ENCODE peak calls at places on chromosomes 13 and 19, in eight cellular contexts. G is CD4-positive, alpha-beta T cell; P is T1000; O is colonic mucosa; R is BJ; D is mucosa of gallbladder; U is activated CD4-positive, alpha-beta T cell treated with anti-CD3 and anti-CD28 coated beads, Interleukin-2, amount 50 U/mL, for 24 hours; Z is GM13977. V is an unnamed sample.

GRCh38 chr19:31337007-31337914 is 12.0 kb downstream of the TSHZ3 start:
- DNase-seq in G (no peak), P (no peak), O (no peak), R (no peak), D (no peak), U (no peak), Z (no peak), V (no peak)

GRCh38 chr19:46784262-46785053 is 3.9 kb downstream of the SLC1A5 start:
- DNase-seq in G (no peak), P (peak; percentile 76), O (peak; percentile 92), R (peak; percentile 71), D (peak; percentile 77), U (peak; percentile 49), Z (peak; percentile 78), V (peak; percentile 91)

GRCh38 chr13:76764429-76764828 is 121.8 kb downstream of the KCTD12 start:
- DNase-seq in G (no peak), P (no peak), O (peak; percentile 36), R (no peak), D (peak; percentile 18), U (no peak), Z (no peak), V (peak; percentile 81)

GRCh38 chr13:86554066-86554465 is 754.8 kb upstream of the SLITRK6 start:
- DNase-seq in G (no peak), P (no peak), O (no peak), R (no peak), D (no peak), U (no peak), Z (no peak), V (no peak)

GRCh38 chr13:36343766-36344165 is 2.4 kb downstream of the SPART start:
- DNase-seq in G (no peak), P (no peak), O (no peak), R (no peak), D (no peak), U (no peak), Z (no peak), V (no peak)

GRCh38 chr19:36214388-36215275 is at the start of the genes ZNF146 and ZNF565:
- DNase-seq in G (peak; percentile 92), P (peak; percentile 97), O (peak; percentile 97), R (peak; percentile 93), D (peak; percentile 98), U (peak; percentile 90), Z (peak; percentile 91), V (peak; percentile 99)

GRCh38 chr19:38656171-38656981 is 8.9 kb downstream of the ACTN4 start:
- DNase-seq in G (peak; percentile 28), P (no peak), O (no peak), R (no peak), D (no peak), U (no peak), Z (no peak), V (no peak)

GRCh38 chr19:34645551-34645950 is 31.4 kb downstream of the SCGB2B2 start:
- DNase-seq in G (no peak), P (no peak), O (no peak), R (no peak), D (no peak), U (no peak), Z (no peak), V (no peak)

GRCh38 chr13:23848019-23848418 is 41.2 kb downstream of the MIPEP start:
- DNase-seq in G (no peak), P (no peak), O (no peak), R (peak; percentile 19), D (no peak), U (no peak), Z (no peak), V (no peak)

GRCh38 chr19:3007975-3008374 is 21.1 kb downstream of the TLE2 start:
- DNase-seq in G (no peak), P (no peak), O (no peak), R (no peak), D (no peak), U (no peak), Z (no peak), V (no peak)

V was measured in right cardiac atrium.